ENCODE peak calls at places on chromosomes 6 and 20, in four cellular contexts. One of them, this sample, is unnamed.

GRCh38 chr6:24849713-24850112 is 51.0 kb upstream of the ARMH2 start:
- DNase-seq in mammary epithelial cell: no peak
- DNase-seq in mesendoderm: no peak
- DNase-seq in HCT116: no peak
- DNase-seq in this sample: no peak

GRCh38 chr20:24236204-24236603 is 233.2 kb upstream of the SYNDIG1 start:
- DNase-seq in HCT116: no peak
- DNase-seq in mammary epithelial cell: no peak
- DNase-seq in mesendoderm: no peak
- DNase-seq in this sample: no peak

GRCh38 chr6:101818056-101818455 is 424.5 kb downstream of the GRIK2 start:
- DNase-seq in HCT116: no peak
- DNase-seq in mesendoderm: no peak
- DNase-seq in mammary epithelial cell: no peak
- DNase-seq in this sample: peak; percentile 65

GRCh38 chr6:170026272-170027110 is 264.4 kb downstream of the DLL1 start:
- DNase-seq in HCT116: peak; percentile 27
- DNase-seq in mammary epithelial cell: peak; percentile 96
- DNase-seq in mesendoderm: no peak
- DNase-seq in this sample: no peak

GRCh38 chr6:549901-550300 is 107.0 kb downstream of the HUS1B start:
- DNase-seq in mammary epithelial cell: no peak
- DNase-seq in HCT116: no peak
- DNase-seq in mesendoderm: no peak
- DNase-seq in this sample: no peak

GRCh38 chr20:45283529-45284065 is 23.0 kb upstream of the RBPJL start:
- DNase-seq in mesendoderm: no peak
- DNase-seq in mammary epithelial cell: peak; percentile 62
- DNase-seq in HCT116: no peak
- DNase-seq in this sample: no peak

GRCh38 chr20:25188218-25188617 is 7.3 kb upstream of the ENTPD6 start:
- DNase-seq in mesendoderm: no peak
- DNase-seq in mammary epithelial cell: no peak
- DNase-seq in HCT116: no peak
- DNase-seq in this sample: no peak

GRCh38 chr6:48765352-48765961 is 654.5 kb upstream of the PTCHD4 start:
- DNase-seq in HCT116: peak; percentile 59
- DNase-seq in mesendoderm: peak; percentile 78
- DNase-seq in mammary epithelial cell: peak; percentile 58
- DNase-seq in this sample: peak; percentile 61

GRCh38 chr6:47634210-47635047 is 64.0 kb upstream of the ADGRF4 start:
- DNase-seq in mesendoderm: peak; percentile 61
- DNase-seq in mammary epithelial cell: no peak
- DNase-seq in HCT116: no peak
- DNase-seq in this sample: no peak

GRCh38 chr20:50304501-50304856 is 113.8 kb downstream of the CEBPB start:
- DNase-seq in HCT116: no peak
- DNase-seq in mesendoderm: no peak
- DNase-seq in mammary epithelial cell: no peak
- DNase-seq in this sample: peak; percentile 96

GRCh38 chr6:98977606-98978292 is 30.0 kb upstream of the FBXL4 start:
- DNase-seq in mammary epithelial cell: no peak
- DNase-seq in mesendoderm: no peak
- DNase-seq in HCT116: no peak
- DNase-seq in this sample: no peak

GRCh38 chr6:125262026-125263013 is 39.4 kb downstream of the HDDC2 start:
- DNase-seq in mammary epithelial cell: no peak
- DNase-seq in mesendoderm: no peak
- DNase-seq in HCT116: no peak
- DNase-seq in this sample: peak; percentile 34

GRCh38 chr6:72931325-72931903 is 293.9 kb downstream of the KHDC1L start:
- DNase-seq in mammary epithelial cell: no peak
- DNase-seq in HCT116: no peak
- DNase-seq in mesendoderm: peak; percentile 59
- DNase-seq in this sample: no peak

GRCh38 chr6:112618796-112619195 is 271.7 kb downstream of the RFPL4B start:
- DNase-seq in mammary epithelial cell: no peak
- DNase-seq in HCT116: peak; percentile 21
- DNase-seq in mesendoderm: peak; percentile 70
- DNase-seq in this sample: peak; percentile 12

GRCh38 chr6:43610431-43610830 is 18.6 kb downstream of the GTPBP2 start:
- DNase-seq in mesendoderm: no peak
- DNase-seq in HCT116: no peak
- DNase-seq in mammary epithelial cell: no peak
- DNase-seq in this sample: no peak

GRCh38 chr6:83960704-83961103 is 72.9 kb upstream of the MRAP2 start:
- DNase-seq in HCT116: no peak
- DNase-seq in mammary epithelial cell: no peak
- DNase-seq in mesendoderm: no peak
- DNase-seq in this sample: no peak
- H3K79me2 ChIP-seq in HCT116: no peaks in the 10 kb centered on the region
- H3K79me2 ChIP-seq in mammary epithelial cell: no peaks in the 10 kb centered on the region
- H3K79me2 ChIP-seq in mesendoderm: no peaks in the 10 kb centered on the region
- H3K79me2 ChIP-seq in this sample: no peaks in the 10 kb centered on the region

GRCh38 chr20:62815066-62815991 is 1.5 kb upstream of the COL9A3 start:
- DNase-seq in mammary epithelial cell: no peak
- DNase-seq in HCT116: no peak
- DNase-seq in mesendoderm: peak; percentile 91
- DNase-seq in this sample: peak; percentile 58

GRCh38 chr20:62816879-62817873 is at the start of gene COL9A3:
- DNase-seq in mesendoderm: peak; percentile 49
- DNase-seq in HCT116: no peak
- DNase-seq in mammary epithelial cell: no peak
- DNase-seq in this sample: no peak

GRCh38 chr20:62817975-62818591 is 1.2 kb downstream of the COL9A3 start:
- DNase-seq in mesendoderm: no peak
- DNase-seq in HCT116: no peak
- DNase-seq in mammary epithelial cell: no peak
- DNase-seq in this sample: no peak

GRCh38 chr20:62814709-62815065 is 2.2 kb upstream of the COL9A3 start:
- DNase-seq in mesendoderm: no peak
- DNase-seq in HCT116: no peak
- DNase-seq in mammary epithelial cell: no peak
- DNase-seq in this sample: no peak

GRCh38 chr20:62816031-62816878 is 595 bp upstream of the COL9A3 start:
- DNase-seq in mesendoderm: peak; percentile 98
- DNase-seq in mammary epithelial cell: no peak
- DNase-seq in HCT116: no peak
- DNase-seq in this sample: no peak
- H3K79me2 ChIP-seq in mesendoderm: no peaks in the 10 kb centered on the region
- H3K79me2 ChIP-seq in mammary epithelial cell: no peaks in the 10 kb centered on the region
- H3K79me2 ChIP-seq in HCT116: no peaks in the 10 kb centered on the region
- H3K79me2 ChIP-seq in this sample: no peaks in the 10 kb centered on the region

GRCh38 chr20:4973330-4974097 is 27.8 kb downstream of the SLC23A2 start:
- DNase-seq in mammary epithelial cell: no peak
- DNase-seq in mesendoderm: no peak
- DNase-seq in HCT116: no peak
- DNase-seq in this sample: peak; percentile 86

GRCh38 chr20:4967752-4968477 is 33.4 kb downstream of the SLC23A2 start:
- DNase-seq in mammary epithelial cell: no peak
- DNase-seq in HCT116: no peak
- DNase-seq in mesendoderm: no peak
- DNase-seq in this sample: no peak

GRCh38 chr20:4972506-4973251 is 28.6 kb downstream of the SLC23A2 start:
- DNase-seq in mammary epithelial cell: no peak
- DNase-seq in mesendoderm: no peak
- DNase-seq in HCT116: no peak
- DNase-seq in this sample: no peak

GRCh38 chr20:4966826-4967751 is 34.2 kb downstream of the SLC23A2 start:
- DNase-seq in mesendoderm: no peak
- DNase-seq in HCT116: no peak
- DNase-seq in mammary epithelial cell: no peak
- DNase-seq in this sample: no peak

GRCh38 chr20:4971064-4971463 is 30.2 kb downstream of the SLC23A2 start:
- DNase-seq in mesendoderm: no peak
- DNase-seq in HCT116: no peak
- DNase-seq in mammary epithelial cell: no peak
- DNase-seq in this sample: no peak
- H3K79me2 ChIP-seq in mesendoderm: no peaks in the 10 kb centered on the region
- H3K79me2 ChIP-seq in HCT116: peaks cover 35% of the 10 kb centered on the region
- H3K79me2 ChIP-seq in mammary epithelial cell: peaks cover 10% of the 10 kb centered on the region
- H3K79me2 ChIP-seq in this sample: peaks cover 3% of the 10 kb centered on the region

DNA sequence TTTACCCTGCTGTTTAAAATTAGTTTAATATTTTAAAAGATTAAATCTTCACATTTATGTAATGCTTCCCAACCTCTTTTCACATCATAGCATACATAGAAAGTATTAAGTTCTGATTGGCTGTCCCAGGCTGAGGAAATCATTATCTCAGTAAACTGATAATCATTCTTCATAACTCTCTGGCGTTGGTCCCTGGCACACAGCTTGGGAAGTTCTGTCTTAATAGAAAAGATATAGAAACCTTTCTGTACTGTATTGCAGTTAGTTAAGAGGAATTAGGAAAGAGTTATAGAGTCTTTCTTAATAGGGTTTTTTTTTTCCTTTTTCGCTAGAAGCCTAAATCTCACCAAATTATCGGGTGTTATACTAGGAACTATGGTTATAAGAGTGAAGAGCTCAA is 85.4 kb downstream of the CBFA2T2 start:
- DNase-seq in mesendoderm: no peak
- DNase-seq in HCT116: no peak
- DNase-seq in mammary epithelial cell: no peak
- DNase-seq in this sample: no peak
- H3K79me2 ChIP-seq in mesendoderm: no peaks in the 10 kb centered on the region
- H3K79me2 ChIP-seq in HCT116: no peaks in the 10 kb centered on the region
- H3K79me2 ChIP-seq in mammary epithelial cell: peaks cover 6% of the 10 kb centered on the region
- H3K79me2 ChIP-seq in this sample: no peaks in the 10 kb centered on the region

GRCh38 chr6:121806116-121806515 is 370.7 kb downstream of the GJA1 start:
- DNase-seq in mesendoderm: no peak
- DNase-seq in mammary epithelial cell: no peak
- DNase-seq in HCT116: no peak
- DNase-seq in this sample: no peak

GRCh38 chr6:121811106-121811505 is 375.7 kb downstream of the GJA1 start:
- DNase-seq in mammary epithelial cell: no peak
- DNase-seq in HCT116: no peak
- DNase-seq in mesendoderm: no peak
- DNase-seq in this sample: no peak

GRCh38 chr6:121810346-121811032 is 375.0 kb downstream of the GJA1 start:
- DNase-seq in mesendoderm: no peak
- DNase-seq in HCT116: no peak
- DNase-seq in mammary epithelial cell: no peak
- DNase-seq in this sample: no peak

DNA sequence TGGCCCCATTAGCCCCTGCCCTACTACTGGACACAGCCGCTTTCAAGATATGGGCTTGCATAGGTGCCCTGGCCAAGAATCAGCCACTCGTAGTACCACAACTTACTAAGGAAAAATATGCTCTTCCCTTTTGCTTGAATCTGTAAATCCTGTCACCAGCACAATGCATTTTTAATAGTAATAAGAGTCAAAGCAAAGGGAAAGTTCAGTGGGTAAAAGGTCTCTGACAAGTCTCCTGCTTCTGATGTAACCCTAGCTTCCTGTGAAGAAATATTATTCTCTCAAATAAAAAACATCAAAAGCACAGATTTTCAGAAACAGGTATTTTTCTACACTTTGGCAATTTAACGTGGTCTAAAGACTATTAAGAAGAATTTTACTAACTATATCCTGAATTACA is 373.8 kb downstream of the GJA1 start:
- DNase-seq in HCT116: no peak
- DNase-seq in mammary epithelial cell: no peak
- DNase-seq in mesendoderm: no peak
- DNase-seq in this sample: peak; percentile 72
- H3K79me2 ChIP-seq in HCT116: no peaks in the 10 kb centered on the region
- H3K79me2 ChIP-seq in mammary epithelial cell: no peaks in the 10 kb centered on the region
- H3K79me2 ChIP-seq in mesendoderm: no peaks in the 10 kb centered on the region
- H3K79me2 ChIP-seq in this sample: no peaks in the 10 kb centered on the region

GRCh38 chr6:158567152-158567551 is 7.3 kb downstream of the TMEM181 start:
- DNase-seq in mesendoderm: no peak
- DNase-seq in mammary epithelial cell: no peak
- DNase-seq in HCT116: no peak
- DNase-seq in this sample: no peak

GRCh38 chr6:158570681-158570962 is 10.7 kb downstream of the TMEM181 start:
- DNase-seq in mammary epithelial cell: no peak
- DNase-seq in HCT116: no peak
- DNase-seq in mesendoderm: no peak
- DNase-seq in this sample: no peak

GRCh38 chr6:158567871-158568401 is 8.0 kb downstream of the TMEM181 start:
- DNase-seq in mesendoderm: no peak
- DNase-seq in mammary epithelial cell: peak; percentile 51
- DNase-seq in HCT116: no peak
- DNase-seq in this sample: no peak

GRCh38 chr6:158568549-158568948 is 8.7 kb downstream of the TMEM181 start:
- DNase-seq in mesendoderm: no peak
- DNase-seq in HCT116: no peak
- DNase-seq in mammary epithelial cell: no peak
- DNase-seq in this sample: no peak

GRCh38 chr6:158569036-158569435 is 9.1 kb downstream of the TMEM181 start:
- DNase-seq in mesendoderm: no peak
- DNase-seq in mammary epithelial cell: no peak
- DNase-seq in HCT116: no peak
- DNase-seq in this sample: no peak
- H3K79me2 ChIP-seq in mesendoderm: peaks cover 69% of the 10 kb centered on the region
- H3K79me2 ChIP-seq in mammary epithelial cell: peaks cover 95% of the 10 kb centered on the region
- H3K79me2 ChIP-seq in HCT116: peaks cover 88% of the 10 kb centered on the region
- H3K79me2 ChIP-seq in this sample: peaks cover 69% of the 10 kb centered on the region

GRCh38 chr20:47775039-47775438 is 10.2 kb downstream of the SULF2 start:
- DNase-seq in HCT116: no peak
- DNase-seq in mesendoderm: no peak
- DNase-seq in mammary epithelial cell: no peak
- DNase-seq in this sample: no peak

GRCh38 chr20:47774081-47774777 is 11.1 kb downstream of the SULF2 start:
- DNase-seq in mammary epithelial cell: no peak
- DNase-seq in HCT116: no peak
- DNase-seq in mesendoderm: no peak
- DNase-seq in this sample: no peak

GRCh38 chr20:47776639-47777038 is 8.6 kb downstream of the SULF2 start:
- DNase-seq in mammary epithelial cell: no peak
- DNase-seq in HCT116: no peak
- DNase-seq in mesendoderm: no peak
- DNase-seq in this sample: no peak

GRCh38 chr20:47778398-47779354 is 6.6 kb downstream of the SULF2 start:
- DNase-seq in mesendoderm: no peak
- DNase-seq in HCT116: no peak
- DNase-seq in mammary epithelial cell: no peak
- DNase-seq in this sample: peak; percentile 85

DNA sequence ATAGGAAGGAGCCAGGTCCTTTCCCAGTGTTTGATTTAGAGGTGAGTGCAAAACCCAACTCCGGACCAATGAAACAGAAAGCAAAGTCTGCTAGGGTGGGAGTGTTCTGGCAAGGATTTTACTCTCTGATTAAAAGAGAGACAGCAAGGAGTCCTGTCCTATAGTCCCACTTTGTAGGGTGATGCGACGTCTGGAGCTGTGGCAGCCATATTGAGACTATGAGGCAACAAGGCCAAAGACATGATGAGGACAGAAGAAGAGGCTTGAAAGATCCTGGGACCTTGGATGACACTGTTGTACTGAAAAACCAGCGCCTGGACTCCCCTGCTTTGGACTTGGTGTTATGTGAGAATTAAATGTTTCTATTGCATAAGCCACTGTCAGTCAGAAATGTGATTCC is 8.1 kb downstream of the SULF2 start:
- DNase-seq in mesendoderm: no peak
- DNase-seq in HCT116: no peak
- DNase-seq in mammary epithelial cell: no peak
- DNase-seq in this sample: no peak
- H3K79me2 ChIP-seq in mesendoderm: no peaks in the 10 kb centered on the region
- H3K79me2 ChIP-seq in HCT116: no peaks in the 10 kb centered on the region
- H3K79me2 ChIP-seq in mammary epithelial cell: peaks cover 100% of the 10 kb centered on the region
- H3K79me2 ChIP-seq in this sample: no peaks in the 10 kb centered on the region

This sample was measured in fibroblast of lung.